ENCODE peak calls at places on chromosomes 4 and X, in ten cellular contexts. E is body of pancreas; V is stimulated activated naive CD8-positive, alpha-beta T cell treated with anti-CD3 and anti-CD28 coated beads, Interleukin-15, Interleukin-2, amounts not matched to agents 100 U/mL and 50 U/mL, for 24 hours; A is KG1; X is astrocyte; Z is glomerular endothelial cell; J is CD8-positive, alpha-beta memory T cell; R is D341Med; Q is amniotic epithelial cell; L is Right ventricle myocardium superior. Y is an unnamed sample.

GRCh38 chrX:43655151-43655676 is 885 bp upstream of the MAOA start:
- DNase-seq in E (peak; percentile 47), R (peak; percentile 24), Z (no peak), X (peak; percentile 23), V (peak; percentile 25), Q (peak; percentile 49), J (no peak), L (no peak), A (no peak), Y (peak; percentile 39)

GRCh38 chrX:105220636-105221035 is at the start of gene TEX13A:
- DNase-seq in X (no peak), J (no peak), A (no peak), V (no peak), Z (no peak), R (no peak), E (no peak), Q (no peak), L (no peak), Y (no peak)

GRCh38 chr4:82789377-82789776 is 9.2 kb downstream of the SCD5 start:
- DNase-seq in Z (no peak), V (no peak), L (no peak), R (no peak), J (no peak), X (peak; percentile 12), Q (no peak), E (no peak), A (no peak), Y (no peak)

GRCh38 chr4:5758741-5759140 is 47.7 kb downstream of the EVC start:
- DNase-seq in A (no peak), R (no peak), Z (no peak), X (peak; percentile 96), Q (peak; percentile 100), E (no peak), V (peak; percentile 34), J (no peak), L (no peak), Y (peak; percentile 84)

GRCh38 chrX:103310592-103311400 is at the start of gene BEX2:
- DNase-seq in E (peak; percentile 91), R (peak; percentile 63), X (no peak), Z (no peak), L (peak; percentile 49), J (peak; percentile 70), Q (peak; percentile 25), V (peak; percentile 82), A (no peak), Y (peak; percentile 90)

GRCh38 chr4:24164054-24164453 is 274.2 kb upstream of the PPARGC1A start:
- DNase-seq in L (no peak), Z (no peak), J (no peak), E (no peak), Q (no peak), R (no peak), X (peak; percentile 18), A (no peak), V (no peak), Y (no peak)

GRCh38 chrX:153307546-153308175 is 13.9 kb downstream of the PNMA6F start:
- DNase-seq in A (no peak), Q (peak; percentile 78), X (no peak), E (no peak), V (no peak), J (no peak), Z (no peak), L (no peak), R (no peak), Y (no peak)

GRCh38 chrX:9677098-9677739 is 88.4 kb downstream of the GPR143 start:
- DNase-seq in Q (peak; percentile 13), Z (peak; percentile 31), V (peak; percentile 4), R (no peak), A (no peak), X (peak; percentile 44), J (no peak), E (peak; percentile 3), L (no peak), Y (peak; percentile 43)

GRCh38 chr4:17347445-17347844 is 164.4 kb downstream of the QDPR start:
- DNase-seq in X (no peak), A (no peak), L (no peak), J (no peak), V (peak; percentile 22), R (peak; percentile 31), Q (peak; percentile 3), E (peak; percentile 7), Z (no peak), Y (peak; percentile 42)

GRCh38 chr4:146638801-146639351 is at the start of gene POU4F2:
- DNase-seq in A (no peak), J (no peak), X (peak; percentile 3), Q (no peak), V (peak; percentile 16), R (peak; percentile 77), E (no peak), L (no peak), Z (no peak), Y (no peak)

GRCh38 chr4:107987916-107988762 is 1.6 kb upstream of the HADH start:
- DNase-seq in E (no peak), X (no peak), Q (no peak), R (no peak), J (no peak), L (no peak), A (no peak), V (no peak), Z (no peak), Y (no peak)

GRCh38 chrX:36856849-36857248 is 151.3 kb upstream of the FAM47C start:
- DNase-seq in Z (no peak), A (no peak), Q (peak; percentile 1), R (no peak), L (no peak), E (no peak), X (no peak), J (no peak), V (no peak), Y (no peak)

GRCh38 chr4:159506801-159507517 is 404.1 kb downstream of the RAPGEF2 start:
- DNase-seq in V (no peak), E (no peak), X (no peak), L (no peak), Q (no peak), R (no peak), Z (no peak), A (no peak), J (no peak), Y (no peak)

GRCh38 chr4:68375667-68376559 is 26.0 kb upstream of the YTHDC1 start:
- DNase-seq in V (peak; percentile 19), L (peak; percentile 42), Q (peak; percentile 69), J (peak; percentile 7), A (peak; percentile 13), E (peak; percentile 65), R (peak; percentile 67), X (peak; percentile 41), Z (peak; percentile 23), Y (peak; percentile 45)

GRCh38 chr4:126306152-126306869 is 991.6 kb downstream of the FAT4 start:
- DNase-seq in V (no peak), Z (no peak), E (no peak), R (no peak), X (no peak), L (no peak), A (no peak), Q (no peak), J (no peak), Y (no peak)

GRCh38 chrX:93322110-93322509 is 351.3 kb downstream of the NAP1L3 start:
- DNase-seq in V (no peak), Z (no peak), E (no peak), L (no peak), Q (no peak), A (no peak), J (no peak), X (no peak), R (no peak), Y (no peak)

GRCh38 chr4:81452452-81453011 is 19.2 kb downstream of the RASGEF1B start:
- DNase-seq in L (no peak), J (no peak), X (peak; percentile 2), R (no peak), E (no peak), Z (no peak), Q (no peak), A (no peak), V (no peak), Y (no peak)

GRCh38 chr4:3031357-3032064 is 42.8 kb downstream of the HTT-AS start:
- DNase-seq in J (no peak), A (no peak), X (no peak), V (no peak), R (no peak), Z (no peak), Q (no peak), L (peak; percentile 58), E (peak; percentile 88), Y (no peak)

GRCh38 chrX:141760761-141761160 is 62.2 kb upstream of the SPANXD start:
- DNase-seq in A (no peak), X (peak; percentile 32), V (no peak), Z (no peak), Q (peak; percentile 24), J (no peak), R (no peak), E (no peak), L (no peak), Y (no peak)

GRCh38 chr4:173370130-173370476 is 651 bp upstream of the SAP30 start:
- DNase-seq in L (peak; percentile 79), X (no peak), A (no peak), R (no peak), Q (no peak), E (no peak), Z (no peak), V (peak; percentile 59), J (peak; percentile 53), Y (peak; percentile 71)

GRCh38 chrX:139518475-139518874 is 12.1 kb upstream of the F9 start:
- DNase-seq in L (no peak), X (no peak), J (no peak), V (no peak), Q (no peak), R (no peak), Z (no peak), A (no peak), E (no peak), Y (no peak)